ENCODE peak calls at places on chromosomes 4 and X, in eight cellular contexts. P is HepG2, C is IMR-90, B is cardiac muscle cell, J is adipocyte, R is psoas muscle, S is heart right ventricle, H is pancreas. Y is an unnamed sample. For H3K4me1, the result is how much of the 10 kb centered on the place peaks cover.

GRCh38 chr4:186651181-186651603 is 72.5 kb downstream of the FAT1 start:
- DNase-seq in J (no peak), S (no peak), R (no peak), C (no peak), B (no peak), P (no peak), H (peak), Y (no peak)

GRCh38 chr4:165814256-165815010 is 58.6 kb upstream of the TLL1 start:
- DNase-seq in P (no peak), R (no peak), C (no peak), H (no peak), J (no peak), S (no peak), B (no peak), Y (no peak)

GRCh38 chr4:101972791-101973190 is 182.3 kb downstream of the BANK1 start:
- DNase-seq in J (no peak), C (no peak), R (no peak), H (no peak), P (no peak), S (no peak), B (no peak), Y (no peak)

GRCh38 chr4:176150283-176150682 is 45.1 kb downstream of the SPATA4 start:
- DNase-seq in H (no peak), C (peak), P (peak), J (peak), R (no peak), B (peak), S (no peak), Y (no peak)

GRCh38 chr4:106065018-106065417 is 169.7 kb downstream of the NPNT start:
- DNase-seq in S (no peak), B (no peak), J (no peak), C (no peak), P (no peak), R (no peak), H (no peak), Y (no peak)

GRCh38 chr4:6834867-6835266 is 52.3 kb downstream of the KIAA0232 start:
- DNase-seq in J (peak), B (no peak), S (no peak), R (peak), C (peak), H (no peak), P (no peak), Y (no peak)

GRCh38 chr4:84336964-84337705 is 162.0 kb downstream of the NKX6-1 start:
- DNase-seq in R (no peak), P (no peak), H (no peak), C (no peak), S (no peak), J (no peak), B (peak), Y (no peak)

GRCh38 chr4:93394488-93395185 is 433.9 kb upstream of the ATOH1 start:
- DNase-seq in C (peak), P (no peak), S (no peak), J (peak), R (no peak), H (no peak), B (no peak), Y (no peak)

GRCh38 chr4:61245321-61245720 is 45.2 kb downstream of the ADGRL3 start:
- DNase-seq in C (no peak), S (no peak), R (no peak), B (no peak), H (no peak), P (no peak), J (no peak), Y (no peak)

GRCh38 chr4:41933997-41934812 is 1.0 kb upstream of the TMEM33 start:
- DNase-seq in C (no peak), R (no peak), S (no peak), B (no peak), J (no peak), H (no peak), P (peak), Y (no peak)

GRCh38 chr4:6257243-6258025 is 12.2 kb upstream of the WFS1 start:
- DNase-seq in S (no peak), P (no peak), R (no peak), J (no peak), B (no peak), C (no peak), H (no peak), Y (peak)

GRCh38 chr4:186485621-186486062 is 69.7 kb downstream of the MTNR1A start:
- DNase-seq in C (peak), R (no peak), S (no peak), H (no peak), B (peak), J (peak), P (no peak), Y (no peak)

GRCh38 chrX:38985375-38985774 is 184.1 kb downstream of the MID1IP1 start:
- DNase-seq in S (no peak), H (no peak), R (no peak), J (peak), C (peak), P (no peak), B (peak), Y (no peak)

GRCh38 chr4:179595671-179596410 is 2153.6 kb upstream of the AGA start:
- DNase-seq in S (no peak), J (no peak), R (no peak), P (no peak), B (no peak), H (no peak), C (peak), Y (no peak)

GRCh38 chr4:107279729-107280128 is 243.6 kb upstream of the DKK2 start:
- DNase-seq in B (no peak), P (peak), R (no peak), H (no peak), J (peak), C (peak), S (no peak), Y (no peak)

GRCh38 chr4:83894831-83895230 is 358.9 kb downstream of the GPAT3 start:
- DNase-seq in P (no peak), J (no peak), B (no peak), R (no peak), C (no peak), H (no peak), S (no peak), Y (no peak)

DNA sequence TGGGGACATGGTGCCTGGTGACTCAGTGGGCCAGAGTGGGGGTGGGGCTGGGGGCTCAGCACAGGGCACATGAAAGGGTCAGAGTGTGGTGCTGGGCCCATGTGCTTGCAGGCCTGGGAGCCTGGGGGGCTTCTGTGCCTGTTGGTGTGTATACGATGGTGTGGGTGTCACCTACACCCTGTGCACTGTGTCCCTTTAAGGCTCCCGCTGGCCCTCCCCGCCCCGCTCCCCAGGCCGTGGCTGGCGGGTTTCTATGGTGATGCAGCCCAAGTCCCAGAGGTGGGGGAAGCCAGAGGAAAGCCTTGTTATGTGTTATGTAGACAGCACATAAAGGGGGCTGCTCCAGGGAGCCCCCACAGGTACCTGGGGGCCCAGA is 5.5 kb downstream of the L1CAM start:
- DNase-seq in R (no peak), S (no peak), H (no peak), C (no peak), P (no peak), J (no peak), B (no peak), Y (no peak)
- H3K4me1 ChIP-seq in R (under half), S (under half), H (under half), C (under half), P (half or more), J (under half), B (under half), Y (under half)

GRCh38 chr4:86971355-86971683 is 36.5 kb downstream of the AFF1 start:
- DNase-seq in B (no peak), J (no peak), P (no peak), H (no peak), S (no peak), C (no peak), R (no peak), Y (no peak)
- H3K4me1 ChIP-seq in B (under half), J (under half), P (half or more), H (under half), S (under half), C (under half), R (under half), Y (under half)

DNA sequence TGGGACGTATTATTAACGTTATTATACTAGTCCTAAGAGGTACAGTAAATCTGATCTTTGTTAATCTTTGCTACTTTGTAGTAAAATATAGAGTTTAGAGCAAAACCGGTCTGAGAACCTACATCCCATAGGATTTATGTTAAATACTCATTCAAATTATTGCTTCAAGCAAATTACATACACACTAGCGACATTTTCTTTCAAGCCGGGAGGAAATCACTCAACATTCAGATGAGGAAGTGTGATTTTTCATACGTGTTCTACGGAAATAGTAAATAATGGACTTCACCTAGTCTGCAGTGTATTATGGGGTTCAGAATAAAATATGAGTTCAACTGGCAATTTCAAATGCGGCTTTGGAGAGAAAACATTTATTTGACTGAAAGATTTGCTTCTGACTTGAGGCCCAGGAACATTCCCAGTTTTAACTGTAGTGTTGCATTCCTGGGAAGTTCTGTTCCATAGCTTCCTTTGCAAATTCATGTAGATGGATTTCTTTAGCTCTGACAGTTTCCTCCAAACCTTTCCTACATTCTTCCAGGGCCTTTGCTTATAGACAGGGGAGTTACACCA is 5.2 kb upstream of the HAND2 start:
- DNase-seq in H (no peak), R (no peak), S (no peak), B (no peak), C (no peak), P (no peak), J (no peak), Y (no peak)
- H3K4me1 ChIP-seq in H (under half), R (under half), S (under half), B (under half), C (under half), P (under half), J (under half), Y (under half)

GRCh38 chr4:89834486-89835209 is 2.3 kb downstream of the SNCA start:
- DNase-seq in J (no peak), S (no peak), R (no peak), C (no peak), B (no peak), H (no peak), P (no peak), Y (no peak)
- H3K4me1 ChIP-seq in J (under half), S (under half), R (under half), C (under half), B (under half), H (under half), P (under half), Y (under half)

GRCh38 chr4:2817136-2817535 is 24.3 kb downstream of the SH3BP2 start:
- DNase-seq in S (peak), P (no peak), R (no peak), J (no peak), C (no peak), B (no peak), H (no peak), Y (no peak)
- H3K4me1 ChIP-seq in S (under half), P (under half), R (under half), J (under half), C (under half), B (under half), H (under half), Y (under half)

GRCh38 chr4:15005474-15006115 is 3.3 kb downstream of the CPEB2 start:
- DNase-seq in P (no peak), H (no peak), B (no peak), J (peak), R (no peak), S (no peak), C (no peak), Y (no peak)
- H3K4me1 ChIP-seq in P (under half), H (under half), B (under half), J (under half), R (under half), S (under half), C (under half), Y (under half)

GRCh38 chrX:71950066-71950465 is 39.4 kb downstream of the NHSL2 start:
- DNase-seq in R (no peak), B (no peak), C (no peak), J (no peak), P (no peak), H (no peak), S (no peak), Y (no peak)

GRCh38 chrX:71953946-71954345 is 43.3 kb downstream of the NHSL2 start:
- DNase-seq in R (no peak), P (no peak), S (no peak), B (no peak), C (no peak), J (no peak), H (no peak), Y (no peak)

GRCh38 chrX:71955530-71956120 is 45.0 kb downstream of the NHSL2 start:
- DNase-seq in S (peak), H (no peak), J (no peak), P (no peak), C (no peak), R (no peak), B (no peak), Y (no peak)

GRCh38 chrX:71954458-71954857 is 43.8 kb downstream of the NHSL2 start:
- DNase-seq in H (no peak), C (no peak), B (no peak), P (no peak), R (no peak), J (no peak), S (no peak), Y (no peak)

GRCh38 chrX:71953391-71953790 is 42.7 kb downstream of the NHSL2 start:
- DNase-seq in B (no peak), H (no peak), C (no peak), S (no peak), R (no peak), J (no peak), P (no peak), Y (no peak)
- H3K4me1 ChIP-seq in B (under half), H (under half), C (under half), S (under half), R (under half), J (under half), P (under half), Y (under half)

DNA sequence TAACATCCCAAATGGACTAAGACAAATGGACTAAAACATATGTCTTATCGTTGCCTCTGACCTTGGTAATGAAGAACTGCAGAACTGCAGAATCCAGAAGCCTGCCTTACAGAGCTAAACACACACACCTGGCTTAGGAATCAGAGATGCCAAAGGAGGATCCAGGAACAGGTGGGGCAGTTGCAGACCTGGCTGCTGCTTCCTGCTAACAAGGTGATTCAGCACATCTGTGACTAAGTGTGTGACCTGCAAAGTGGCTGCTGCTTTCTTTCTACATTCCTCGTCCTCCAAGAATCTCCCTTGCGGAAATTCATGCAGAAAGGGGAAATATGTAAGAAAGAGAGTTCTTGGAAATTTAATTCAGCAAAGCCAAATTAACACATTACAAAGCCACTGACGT is 96.8 kb upstream of the NLGN4X start:
- DNase-seq in J (no peak), S (no peak), R (no peak), B (no peak), C (no peak), P (no peak), H (no peak), Y (no peak)
- H3K4me1 ChIP-seq in J (under half), S (under half), R (under half), B (under half), C (under half), P (under half), H (under half), Y (under half)

Y was measured in upper lobe of right lung.